ENCODE peak calls at places on chromosomes 4 and X, in five cellular contexts. One of them, this sample, is unnamed.

GRCh38 chr4:151415978-151416377 is 7.0 kb downstream of the FHIP1A start:
- DNase-seq in GM12878: no peak
- DNase-seq in SK-N-SH: no peak
- DNase-seq in K562: no peak
- DNase-seq in HepG2: no peak
- DNase-seq in this sample: no peak

GRCh38 chr4:105714932-105715331 is 6.3 kb downstream of the GSTCD start:
- DNase-seq in HepG2: no peak
- DNase-seq in SK-N-SH: no peak
- DNase-seq in GM12878: no peak
- DNase-seq in K562: no peak
- DNase-seq in this sample: no peak

GRCh38 chrX:71652405-71652804 is 14.9 kb upstream of the LOC101059915 start:
- DNase-seq in HepG2: peak
- DNase-seq in GM12878: no peak
- DNase-seq in SK-N-SH: peak
- DNase-seq in K562: peak
- DNase-seq in this sample: peak

GRCh38 chr4:164799410-164799809 is 45.5 kb downstream of the SMIM31 start:
- DNase-seq in K562: no peak
- DNase-seq in GM12878: no peak
- DNase-seq in SK-N-SH: no peak
- DNase-seq in HepG2: no peak
- DNase-seq in this sample: no peak

GRCh38 chrX:54427837-54428424 is 12.3 kb upstream of the TSR2 start:
- DNase-seq in GM12878: no peak
- DNase-seq in HepG2: no peak
- DNase-seq in K562: no peak
- DNase-seq in SK-N-SH: no peak
- DNase-seq in this sample: no peak

GRCh38 chrX:134737061-134737460 is 78.8 kb upstream of the PLAC1 start:
- DNase-seq in GM12878: no peak
- DNase-seq in SK-N-SH: no peak
- DNase-seq in HepG2: no peak
- DNase-seq in K562: no peak
- DNase-seq in this sample: no peak

GRCh38 chrX:74438771-74439170 is 17.5 kb downstream of the SLC16A2 start:
- DNase-seq in SK-N-SH: no peak
- DNase-seq in HepG2: no peak
- DNase-seq in GM12878: no peak
- DNase-seq in K562: no peak
- DNase-seq in this sample: no peak

GRCh38 chr4:93828830-93829530 is 427 bp downstream of the ATOH1 start:
- DNase-seq in K562: no peak
- DNase-seq in GM12878: no peak
- DNase-seq in HepG2: no peak
- DNase-seq in SK-N-SH: peak
- DNase-seq in this sample: no peak

GRCh38 chrX:45404206-45404605 is 203.5 kb upstream of the DIPK2B start:
- DNase-seq in K562: no peak
- DNase-seq in GM12878: no peak
- DNase-seq in HepG2: no peak
- DNase-seq in SK-N-SH: no peak
- DNase-seq in this sample: no peak

GRCh38 chr4:185099024-185099682 is 43.9 kb upstream of the SLC25A4 start:
- DNase-seq in SK-N-SH: no peak
- DNase-seq in K562: no peak
- DNase-seq in HepG2: no peak
- DNase-seq in GM12878: no peak
- DNase-seq in this sample: no peak

GRCh38 chr4:5813882-5814255 is 79.0 kb downstream of the CRMP1 start:
- DNase-seq in K562: no peak
- DNase-seq in GM12878: no peak
- DNase-seq in HepG2: no peak
- DNase-seq in SK-N-SH: no peak
- DNase-seq in this sample: no peak

GRCh38 chr4:186685744-186686143 is 37.9 kb downstream of the FAT1 start:
- DNase-seq in K562: no peak
- DNase-seq in SK-N-SH: no peak
- DNase-seq in HepG2: peak
- DNase-seq in GM12878: no peak
- DNase-seq in this sample: peak

GRCh38 chr4:153838564-153838963 is 49.7 kb upstream of the SFRP2 start:
- DNase-seq in HepG2: no peak
- DNase-seq in K562: no peak
- DNase-seq in SK-N-SH: no peak
- DNase-seq in GM12878: no peak
- DNase-seq in this sample: no peak

DNA sequence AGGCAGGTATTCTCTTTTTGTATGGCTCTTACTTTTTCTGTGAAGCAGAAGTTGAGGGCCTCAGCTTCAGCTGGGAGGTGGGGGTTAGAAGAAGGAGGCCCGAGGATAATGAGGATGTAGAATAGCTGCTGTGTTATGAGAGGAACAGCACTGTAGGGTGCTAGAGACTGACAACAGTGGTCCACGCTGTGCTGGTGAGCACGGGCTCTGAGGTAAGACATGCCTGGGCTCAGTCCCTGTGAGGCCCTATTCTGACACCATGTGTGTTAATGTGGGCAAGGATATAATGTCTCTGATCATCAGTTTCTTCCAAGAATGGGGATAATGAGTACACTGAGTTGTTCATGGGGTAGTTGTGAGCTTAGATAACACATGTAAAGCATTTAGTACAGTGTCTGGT is 55.3 kb upstream of the SFRP2 start:
- DNase-seq in K562: no peak
- DNase-seq in GM12878: no peak
- DNase-seq in HepG2: no peak
- DNase-seq in SK-N-SH: no peak
- DNase-seq in this sample: no peak
- TF ChIP-seq ZBTB33 in K562: no peak
- TF ChIP-seq ZBTB33 in GM12878: no peak
- TF ChIP-seq ZBTB33 in HepG2: no peak
- TF ChIP-seq ZBTB33 in SK-N-SH: no peak
- TF ChIP-seq ZBTB33 in this sample: no peak

DNA sequence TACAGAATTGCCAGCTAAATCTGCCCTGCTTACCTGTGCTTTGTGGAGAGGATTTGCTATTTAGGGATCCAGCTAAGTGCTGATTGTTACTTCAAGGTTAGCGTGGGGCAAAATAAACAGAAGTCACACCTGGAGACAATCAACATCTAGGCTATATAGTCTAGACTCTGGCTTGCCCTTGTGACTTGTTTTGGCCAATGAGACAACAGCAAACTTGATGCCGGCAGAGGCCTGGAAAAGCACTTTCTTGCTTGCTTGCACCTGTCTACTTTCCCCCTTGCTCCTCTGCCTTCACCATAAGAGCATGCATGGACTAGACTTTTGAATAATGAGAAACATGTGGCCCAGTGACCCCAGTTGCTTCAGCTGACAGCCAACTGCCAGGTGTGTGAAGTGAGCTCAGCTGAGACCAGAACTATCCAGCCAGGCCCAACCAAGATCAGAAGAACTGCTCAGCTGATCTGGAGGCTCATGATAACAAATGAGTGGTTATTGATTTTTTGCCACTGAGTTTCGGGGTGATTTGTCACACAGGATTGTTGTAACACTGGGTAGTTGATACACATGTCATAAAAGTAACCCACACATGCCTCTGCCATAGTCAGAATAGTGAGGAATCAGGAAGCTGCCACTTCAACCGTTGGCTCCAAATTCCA is 164.4 kb downstream of the RBMX2 start:
- DNase-seq in HepG2: no peak
- DNase-seq in K562: no peak
- DNase-seq in GM12878: no peak
- DNase-seq in SK-N-SH: no peak
- DNase-seq in this sample: no peak
- TF ChIP-seq ZBTB33 in HepG2: no peak
- TF ChIP-seq ZBTB33 in K562: no peak
- TF ChIP-seq ZBTB33 in GM12878: no peak
- TF ChIP-seq ZBTB33 in SK-N-SH: no peak
- TF ChIP-seq ZBTB33 in this sample: no peak

GRCh38 chr4:177441803-177442622 is at the start of gene AGA:
- DNase-seq in GM12878: peak
- DNase-seq in SK-N-SH: peak
- DNase-seq in K562: peak
- DNase-seq in HepG2: peak
- DNase-seq in this sample: peak

GRCh38 chr4:177446571-177446970 is 4.3 kb upstream of the AGA start:
- DNase-seq in HepG2: no peak
- DNase-seq in K562: no peak
- DNase-seq in GM12878: no peak
- DNase-seq in SK-N-SH: no peak
- DNase-seq in this sample: no peak

GRCh38 chr4:177447417-177448004 is 5.3 kb upstream of the AGA start:
- DNase-seq in HepG2: no peak
- DNase-seq in SK-N-SH: peak
- DNase-seq in GM12878: no peak
- DNase-seq in K562: no peak
- DNase-seq in this sample: no peak

GRCh38 chr4:177442623-177443155 is 452 bp upstream of the AGA start:
- DNase-seq in HepG2: peak
- DNase-seq in GM12878: peak
- DNase-seq in SK-N-SH: peak
- DNase-seq in K562: no peak
- DNase-seq in this sample: no peak

GRCh38 chr4:177444911-177445736 is 2.9 kb upstream of the AGA start:
- DNase-seq in SK-N-SH: no peak
- DNase-seq in K562: no peak
- DNase-seq in GM12878: no peak
- DNase-seq in HepG2: no peak
- DNase-seq in this sample: no peak
- TF ChIP-seq ZBTB33 in SK-N-SH: no peak
- TF ChIP-seq ZBTB33 in K562: peak
- TF ChIP-seq ZBTB33 in GM12878: no peak
- TF ChIP-seq ZBTB33 in HepG2: peak
- TF ChIP-seq ZBTB33 in this sample: no peak

GRCh38 chr4:111639876-111640275 is 505.4 kb upstream of the FAM241A start:
- DNase-seq in GM12878: no peak
- DNase-seq in SK-N-SH: no peak
- DNase-seq in K562: no peak
- DNase-seq in HepG2: no peak
- DNase-seq in this sample: no peak
- TF ChIP-seq ZBTB33 in GM12878: no peak
- TF ChIP-seq ZBTB33 in SK-N-SH: no peak
- TF ChIP-seq ZBTB33 in K562: no peak
- TF ChIP-seq ZBTB33 in HepG2: no peak
- TF ChIP-seq ZBTB33 in this sample: no peak

GRCh38 chrX:9379697-9380551 is 84.9 kb upstream of the TBL1X start:
- DNase-seq in SK-N-SH: no peak
- DNase-seq in GM12878: no peak
- DNase-seq in HepG2: peak
- DNase-seq in K562: no peak
- DNase-seq in this sample: peak
- TF ChIP-seq ZBTB33 in SK-N-SH: no peak
- TF ChIP-seq ZBTB33 in GM12878: no peak
- TF ChIP-seq ZBTB33 in HepG2: no peak
- TF ChIP-seq ZBTB33 in K562: no peak
- TF ChIP-seq ZBTB33 in this sample: no peak

GRCh38 chr4:142645478-142646108 is 200.5 kb downstream of the INPP4B start:
- DNase-seq in HepG2: no peak
- DNase-seq in GM12878: no peak
- DNase-seq in SK-N-SH: no peak
- DNase-seq in K562: no peak
- DNase-seq in this sample: no peak
- TF ChIP-seq ZBTB33 in HepG2: no peak
- TF ChIP-seq ZBTB33 in GM12878: no peak
- TF ChIP-seq ZBTB33 in SK-N-SH: no peak
- TF ChIP-seq ZBTB33 in K562: no peak
- TF ChIP-seq ZBTB33 in this sample: no peak

DNA sequence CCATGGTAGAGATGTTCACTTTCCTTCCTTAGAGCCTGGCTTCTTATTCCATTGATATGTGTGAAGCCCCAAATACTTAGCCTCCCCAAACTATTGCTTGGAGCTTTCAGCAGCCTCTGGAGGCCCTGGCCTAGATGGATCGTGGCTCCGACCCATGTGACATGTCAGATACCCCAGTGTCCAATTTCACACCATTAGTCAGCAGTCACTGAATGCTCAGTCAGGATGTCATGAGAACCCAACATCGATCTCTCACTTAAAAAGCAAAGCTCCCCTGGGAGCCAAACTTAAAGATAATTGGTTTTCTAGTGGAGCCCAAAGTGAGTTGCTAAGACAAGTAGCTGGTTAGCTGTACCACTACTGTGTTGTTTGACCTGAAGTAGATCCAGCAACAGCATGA is 41.6 kb upstream of the IGSF1 start:
- DNase-seq in SK-N-SH: no peak
- DNase-seq in K562: no peak
- DNase-seq in HepG2: no peak
- DNase-seq in GM12878: no peak
- DNase-seq in this sample: no peak
- TF ChIP-seq ZBTB33 in SK-N-SH: no peak
- TF ChIP-seq ZBTB33 in K562: no peak
- TF ChIP-seq ZBTB33 in HepG2: no peak
- TF ChIP-seq ZBTB33 in GM12878: no peak
- TF ChIP-seq ZBTB33 in this sample: no peak

GRCh38 chr4:103998752-103999151 is 279.0 kb upstream of the TACR3 start:
- DNase-seq in GM12878: no peak
- DNase-seq in HepG2: no peak
- DNase-seq in K562: no peak
- DNase-seq in SK-N-SH: no peak
- DNase-seq in this sample: no peak

GRCh38 chr4:103996637-103997036 is 276.9 kb upstream of the TACR3 start:
- DNase-seq in K562: no peak
- DNase-seq in SK-N-SH: no peak
- DNase-seq in GM12878: no peak
- DNase-seq in HepG2: peak
- DNase-seq in this sample: peak

GRCh38 chr4:103994059-103994458 is 274.3 kb upstream of the TACR3 start:
- DNase-seq in SK-N-SH: no peak
- DNase-seq in GM12878: no peak
- DNase-seq in K562: no peak
- DNase-seq in HepG2: peak
- DNase-seq in this sample: peak

GRCh38 chr4:103996059-103996458 is 276.3 kb upstream of the TACR3 start:
- DNase-seq in K562: no peak
- DNase-seq in SK-N-SH: no peak
- DNase-seq in GM12878: no peak
- DNase-seq in HepG2: no peak
- DNase-seq in this sample: peak
- TF ChIP-seq ZBTB33 in K562: no peak
- TF ChIP-seq ZBTB33 in SK-N-SH: no peak
- TF ChIP-seq ZBTB33 in GM12878: no peak
- TF ChIP-seq ZBTB33 in HepG2: no peak
- TF ChIP-seq ZBTB33 in this sample: no peak

GRCh38 chr4:41880840-41881831 is 54.1 kb upstream of the TMEM33 start:
- DNase-seq in GM12878: no peak
- DNase-seq in SK-N-SH: peak
- DNase-seq in HepG2: no peak
- DNase-seq in K562: no peak
- DNase-seq in this sample: no peak

GRCh38 chr4:41883988-41884737 is 51.1 kb upstream of the TMEM33 start:
- DNase-seq in HepG2: peak
- DNase-seq in GM12878: no peak
- DNase-seq in K562: no peak
- DNase-seq in SK-N-SH: peak
- DNase-seq in this sample: no peak

GRCh38 chr4:41882622-41883347 is 52.4 kb upstream of the TMEM33 start:
- DNase-seq in GM12878: no peak
- DNase-seq in HepG2: no peak
- DNase-seq in K562: peak
- DNase-seq in SK-N-SH: peak
- DNase-seq in this sample: no peak

GRCh38 chr4:41880022-41880837 is 55.0 kb upstream of the TMEM33 start:
- DNase-seq in SK-N-SH: peak
- DNase-seq in GM12878: no peak
- DNase-seq in K562: no peak
- DNase-seq in HepG2: no peak
- DNase-seq in this sample: no peak

GRCh38 chr4:41881931-41882621 is 53.2 kb upstream of the TMEM33 start:
- DNase-seq in GM12878: no peak
- DNase-seq in HepG2: no peak
- DNase-seq in K562: no peak
- DNase-seq in SK-N-SH: peak
- DNase-seq in this sample: no peak
- TF ChIP-seq ZBTB33 in GM12878: no peak
- TF ChIP-seq ZBTB33 in HepG2: no peak
- TF ChIP-seq ZBTB33 in K562: no peak
- TF ChIP-seq ZBTB33 in SK-N-SH: no peak
- TF ChIP-seq ZBTB33 in this sample: no peak